ENCODE peak calls at places on chromosomes 12 and 14, in nine cellular contexts. K is tibial nerve; O is CD8-positive, alpha-beta T cell; Y is HCT116; W is CD4-positive, alpha-beta T cell; M is pancreas; A is Karpas-422; T is H1; B is small intestine. Z is an unnamed sample.

GRCh38 chr12:121036810-121037326 is 2.2 kb downstream of the OASL start:
- DNase-seq in W (no peak), T (no peak), M (no peak), O (peak), A (no peak), B (no peak), K (no peak), Y (no peak), Z (no peak)

GRCh38 chr12:113359133-113359938 is 949 bp downstream of the PLBD2 start:
- DNase-seq in W (no peak), A (peak), B (no peak), T (no peak), Y (no peak), M (peak), K (peak), O (no peak), Z (peak)

GRCh38 chr12:1297639-1298038 is 296.7 kb downstream of the FBXL14 start:
- DNase-seq in A (no peak), B (no peak), K (no peak), Y (no peak), T (no peak), W (no peak), O (no peak), M (no peak), Z (no peak)

GRCh38 chr12:68536885-68537284 is 73.8 kb upstream of the RAP1B start:
- DNase-seq in O (no peak), M (no peak), T (no peak), Y (no peak), K (no peak), B (no peak), A (no peak), W (no peak), Z (no peak)

GRCh38 chr14:56244138-56244789 is 126.1 kb downstream of the PELI2 start:
- DNase-seq in A (no peak), M (no peak), B (no peak), O (no peak), K (no peak), W (no peak), T (no peak), Y (no peak), Z (no peak)

GRCh38 chr12:109304485-109304884 is 4.6 kb downstream of the FOXN4 start:
- DNase-seq in M (no peak), T (no peak), W (no peak), K (no peak), B (no peak), A (no peak), Y (no peak), O (no peak), Z (no peak)

GRCh38 chr12:63989301-63989845 is 144.9 kb downstream of the SRGAP1 start:
- DNase-seq in M (no peak), K (no peak), W (no peak), B (no peak), Y (no peak), O (no peak), A (no peak), T (no peak), Z (no peak)

GRCh38 chr12:71581206-71581605 is 82.4 kb downstream of the ZFC3H1 start:
- DNase-seq in O (no peak), T (no peak), Y (no peak), W (no peak), M (no peak), K (no peak), B (peak), A (no peak), Z (no peak)

GRCh38 chr12:70242695-70243509 is at the start of gene CNOT2:
- DNase-seq in T (peak), A (peak), M (peak), K (peak), O (peak), Y (peak), W (peak), B (peak), Z (peak)

GRCh38 chr12:54277823-54278276 is 2.1 kb downstream of the CBX5 start:
- DNase-seq in M (no peak), K (no peak), Y (no peak), W (no peak), O (no peak), A (no peak), T (no peak), B (peak), Z (no peak)

GRCh38 chr12:14367097-14367661 is 1.7 kb downstream of the ATF7IP start:
- DNase-seq in W (no peak), K (no peak), T (no peak), B (peak), M (no peak), O (no peak), A (peak), Y (no peak), Z (no peak)

GRCh38 chr12:117587646-117588287 is 226.3 kb upstream of the NOS1 start:
- DNase-seq in B (peak), T (peak), O (no peak), K (peak), A (peak), W (peak), Y (peak), M (peak), Z (peak)

GRCh38 chr14:50423529-50423928 is 26.8 kb upstream of the CDKL1 start:
- DNase-seq in T (no peak), Y (no peak), K (no peak), M (no peak), W (no peak), B (no peak), O (no peak), A (no peak), Z (no peak)

GRCh38 chr12:121805171-121805687 is 1.4 kb downstream of the SETD1B start:
- DNase-seq in B (no peak), T (no peak), Y (no peak), M (no peak), A (peak), O (peak), K (no peak), W (no peak), Z (no peak)

GRCh38 chr12:5944688-5945070 is 380 bp downstream of the ANO2 start:
- DNase-seq in T (no peak), W (no peak), O (no peak), K (no peak), A (no peak), B (no peak), Y (no peak), M (no peak), Z (no peak)

GRCh38 chr14:35878272-35879140 is 52.4 kb downstream of the BRMS1L start:
- DNase-seq in B (peak), M (no peak), W (no peak), K (peak), T (no peak), A (no peak), O (no peak), Y (peak), Z (peak)

GRCh38 chr14:22432348-22432976 is 156.6 kb downstream of the DAD1 start:
- DNase-seq in W (no peak), M (peak), K (peak), B (peak), Y (peak), T (no peak), O (no peak), A (peak), Z (peak)

GRCh38 chr14:51600658-51601057 is 51.1 kb upstream of the FRMD6 start:
- DNase-seq in M (no peak), T (no peak), O (no peak), Y (no peak), B (no peak), K (no peak), W (no peak), A (no peak), Z (no peak)

GRCh38 chr14:96792003-96792402 is 5.2 kb upstream of the VRK1 start:
- DNase-seq in W (no peak), T (no peak), A (no peak), M (no peak), Y (no peak), K (no peak), B (no peak), O (no peak), Z (no peak)

GRCh38 chr14:95445161-95445560 is 71.3 kb downstream of the SYNE3 start:
- DNase-seq in A (no peak), K (no peak), Y (no peak), B (no peak), M (no peak), O (no peak), W (no peak), T (no peak), Z (no peak)

GRCh38 chr12:12983420-12984035 is 16.5 kb downstream of the HEBP1 start:
- DNase-seq in W (no peak), K (peak), Y (peak), A (no peak), B (peak), T (no peak), O (no peak), M (peak), Z (peak)

GRCh38 chr14:88868558-88869159 is 44.2 kb downstream of the TTC8 start:
- DNase-seq in O (no peak), W (no peak), B (peak), Y (peak), A (peak), M (no peak), T (no peak), K (no peak), Z (no peak)

GRCh38 chr14:103905861-103906456 is 22.3 kb upstream of the TDRD9 start:
- DNase-seq in K (no peak), M (no peak), O (peak), B (no peak), T (peak), Y (no peak), A (no peak), W (peak), Z (no peak)

GRCh38 chr12:11723993-11724392 is 74.5 kb downstream of the ETV6 start:
- DNase-seq in K (no peak), Y (no peak), M (no peak), W (no peak), O (no peak), T (no peak), B (no peak), A (no peak), Z (no peak)

GRCh38 chr12:457676-458075 is 2.1 kb upstream of the B4GALNT3 start:
- DNase-seq in O (no peak), W (no peak), A (no peak), Y (no peak), K (no peak), T (no peak), M (no peak), B (no peak), Z (no peak)

GRCh38 chr12:90036641-90037040 is 328.0 kb upstream of the ATP2B1 start:
- DNase-seq in O (no peak), M (no peak), W (no peak), A (no peak), B (no peak), Y (no peak), K (no peak), T (no peak), Z (no peak)

GRCh38 chr12:90301734-90302133 is 593.1 kb upstream of the ATP2B1 start:
- DNase-seq in Y (no peak), K (no peak), O (no peak), B (no peak), A (no peak), M (no peak), T (no peak), W (no peak), Z (no peak)

GRCh38 chr14:74979442-74980397 is 23.0 kb upstream of the EIF2B2 start:
- DNase-seq in W (no peak), O (no peak), M (no peak), T (peak), B (no peak), K (no peak), Y (no peak), A (peak), Z (no peak)

GRCh38 chr14:91063119-91063518 is 2.7 kb upstream of the RPS6KA5 start:
- DNase-seq in K (no peak), W (no peak), B (peak), M (no peak), A (peak), Y (no peak), O (no peak), T (no peak), Z (no peak)
- H3K27ac ChIP-seq in K (no peak), W (peak), B (no peak), M (no peak), A (no peak), Y (peak), O (peak), T (no peak), Z (no peak)

DNA sequence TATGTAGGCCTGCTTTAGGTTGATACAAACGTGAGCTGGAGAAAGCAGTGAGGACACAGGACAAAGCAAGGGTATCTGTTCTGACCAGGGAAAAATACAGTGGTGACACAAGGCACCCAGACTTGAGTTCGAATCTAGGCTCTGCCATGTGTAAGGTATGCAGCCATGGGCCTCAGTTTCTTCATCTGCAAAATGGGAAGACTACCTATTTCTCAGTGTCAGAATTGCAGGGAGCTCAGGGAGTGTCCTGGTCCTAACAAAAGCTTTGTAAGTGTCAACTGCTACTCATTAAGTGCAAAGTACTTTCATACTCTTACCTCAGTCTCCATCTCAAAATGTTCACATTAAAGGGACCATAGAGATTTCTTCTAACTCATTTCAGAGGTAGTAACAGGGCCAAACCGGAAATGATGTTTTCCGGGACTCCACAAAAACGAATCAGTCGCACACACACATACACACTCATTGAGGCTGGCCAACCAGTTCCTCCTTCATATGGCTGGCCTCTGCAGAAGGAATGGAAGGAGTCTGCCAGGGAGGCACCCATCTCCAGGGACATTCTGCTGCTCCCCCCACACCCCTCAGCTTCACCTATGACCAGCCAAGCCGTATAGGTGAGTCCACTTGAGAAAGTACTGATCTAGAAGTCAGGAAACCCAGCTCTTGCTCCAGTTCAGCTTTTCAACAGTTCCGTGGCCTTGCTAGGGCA is 7.8 kb downstream of the CTDSP2 start:
- DNase-seq in A (no peak), B (no peak), K (no peak), O (no peak), M (no peak), Y (no peak), T (no peak), W (no peak), Z (no peak)
- H3K27ac ChIP-seq in A (no peak), B (peak), K (no peak), O (peak), M (no peak), Y (no peak), T (no peak), W (peak), Z (peak)

GRCh38 chr14:37992489-37992888 is 215.2 kb upstream of the SSTR1 start:
- DNase-seq in O (no peak), W (no peak), M (no peak), B (no peak), A (no peak), Y (no peak), K (no peak), T (no peak), Z (no peak)
- H3K27ac ChIP-seq in O (no peak), W (no peak), M (no peak), B (no peak), A (peak), Y (no peak), K (no peak), T (no peak), Z (no peak)

GRCh38 chr14:77505031-77505430 is 6.4 kb upstream of the ISM2 start:
- DNase-seq in O (no peak), B (no peak), T (no peak), M (no peak), W (no peak), A (no peak), K (no peak), Y (no peak), Z (no peak)

GRCh38 chr14:77507762-77508161 is 9.1 kb upstream of the ISM2 start:
- DNase-seq in M (no peak), A (no peak), B (no peak), Y (no peak), W (no peak), O (no peak), K (no peak), T (no peak), Z (no peak)

GRCh38 chr14:77508876-77509275 is 10.3 kb upstream of the ISM2 start:
- DNase-seq in M (no peak), T (no peak), Y (no peak), O (no peak), A (no peak), W (no peak), K (no peak), B (no peak), Z (no peak)

GRCh38 chr14:77509366-77509765 is 10.8 kb upstream of the ISM2 start:
- DNase-seq in A (no peak), T (no peak), Y (no peak), B (no peak), K (no peak), M (no peak), O (no peak), W (no peak), Z (no peak)

GRCh38 chr14:77508249-77508648 is 9.6 kb upstream of the ISM2 start:
- DNase-seq in O (no peak), K (no peak), M (no peak), Y (no peak), W (no peak), T (no peak), B (no peak), A (no peak), Z (no peak)
- H3K27ac ChIP-seq in O (no peak), K (no peak), M (no peak), Y (no peak), W (no peak), T (no peak), B (no peak), A (no peak), Z (no peak)

GRCh38 chr14:34063042-34063441 is 112.2 kb upstream of the EGLN3 start:
- DNase-seq in M (no peak), A (no peak), O (no peak), W (no peak), K (no peak), T (no peak), B (no peak), Y (no peak), Z (no peak)
- H3K27ac ChIP-seq in M (no peak), A (no peak), O (no peak), W (no peak), K (no peak), T (no peak), B (no peak), Y (no peak), Z (no peak)

GRCh38 chr12:103956515-103957027 is 9.1 kb upstream of the TDG start:
- DNase-seq in O (no peak), W (no peak), B (no peak), T (no peak), A (peak), K (peak), Y (no peak), M (no peak), Z (no peak)

GRCh38 chr12:103957865-103958388 is 7.7 kb upstream of the TDG start:
- DNase-seq in Y (no peak), O (no peak), K (no peak), A (no peak), W (no peak), B (no peak), T (no peak), M (no peak), Z (no peak)

GRCh38 chr12:103955811-103956514 is 9.7 kb upstream of the TDG start:
- DNase-seq in T (no peak), W (no peak), K (no peak), O (no peak), B (no peak), Y (no peak), A (peak), M (no peak), Z (no peak)

GRCh38 chr12:103960567-103961227 is 5.0 kb upstream of the TDG start:
- DNase-seq in A (peak), K (no peak), T (no peak), M (no peak), B (no peak), W (no peak), O (no peak), Y (no peak), Z (no peak)

DNA sequence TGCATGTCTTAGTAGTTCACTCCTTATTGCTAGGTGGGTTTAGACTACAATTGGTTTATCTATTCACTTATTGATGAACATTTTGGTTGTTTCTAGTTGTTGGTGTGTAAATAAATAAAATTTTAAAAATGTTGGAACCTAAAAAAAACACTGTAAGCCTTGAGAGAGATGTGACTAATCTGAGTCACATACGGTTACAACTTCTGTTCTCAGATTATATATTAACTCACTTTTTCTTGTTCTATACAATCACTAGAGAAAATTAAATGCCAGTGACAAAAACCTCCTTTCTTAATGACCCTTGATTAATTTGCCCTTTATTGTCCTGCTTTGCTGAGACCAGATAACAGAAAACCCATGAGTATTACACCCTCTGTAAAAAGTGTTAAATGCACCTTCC is 7.1 kb upstream of the TDG start:
- DNase-seq in O (no peak), A (no peak), W (no peak), K (no peak), B (no peak), Y (no peak), T (no peak), M (no peak), Z (no peak)
- H3K27ac ChIP-seq in O (no peak), A (peak), W (no peak), K (no peak), B (no peak), Y (no peak), T (no peak), M (no peak), Z (no peak)

Z was measured in substantia nigra.